ENCODE peak calls at places on chromosomes 3 and 15, in four cellular contexts. K is OCI-LY7, R is transverse colon, J is left lung. P is an unnamed sample. For H3K4me1, the result is how much of the 10 kb centered on the place peaks cover.

GRCh38 chr3:15795563-15796308 is 2.0 kb downstream of the ANKRD28 start:
- DNase-seq in K (peak), J (no peak), R (no peak), P (no peak)

GRCh38 chr15:77138167-77138522 is 67.2 kb upstream of the TSPAN3 start:
- DNase-seq in R (peak), K (no peak), J (no peak), P (no peak)

GRCh38 chr3:120202363-120202762 is 82.7 kb downstream of the GPR156 start:
- DNase-seq in K (no peak), R (no peak), J (no peak), P (no peak)

GRCh38 chr15:93610944-93611343 is 521.9 kb upstream of the RGMA start:
- DNase-seq in K (no peak), R (no peak), J (no peak), P (no peak)

GRCh38 chr15:74769463-74770025 is 12.3 kb upstream of the CSK start:
- DNase-seq in J (peak), K (no peak), R (no peak), P (no peak)

GRCh38 chr3:129028866-129029265 is 27.8 kb downstream of the EFCC1 start:
- DNase-seq in K (no peak), R (no peak), J (peak), P (no peak)

GRCh38 chr3:188583476-188584161 is 429.7 kb downstream of the LPP start:
- DNase-seq in J (no peak), K (peak), R (peak), P (no peak)

GRCh38 chr3:58077586-58078285 is 69.5 kb downstream of the FLNB start:
- DNase-seq in J (no peak), K (no peak), R (no peak), P (no peak)

GRCh38 chr15:27538325-27538724 is 560.8 kb downstream of the OCA2 start:
- DNase-seq in K (no peak), R (no peak), J (no peak), P (no peak)

GRCh38 chr3:195897853-195898415 is 10.4 kb downstream of the TNK2 start:
- DNase-seq in J (peak), K (no peak), R (no peak), P (no peak)

GRCh38 chr3:192033246-192033645 is 572.3 kb downstream of the PYDC2 start:
- DNase-seq in J (no peak), K (no peak), R (no peak), P (no peak)

GRCh38 chr15:38254065-38254883 is 1.6 kb downstream of the SPRED1 start:
- DNase-seq in R (peak), J (no peak), K (peak), P (no peak)

GRCh38 chr15:77528968-77529319 is 103.8 kb downstream of the LINGO1 start:
- DNase-seq in R (no peak), J (no peak), K (no peak), P (peak)

GRCh38 chr3:79846148-79846933 is 78.5 kb upstream of the ROBO1 start:
- DNase-seq in J (no peak), K (peak), R (no peak), P (no peak)

GRCh38 chr3:33637482-33637881 is 80.6 kb downstream of the CLASP2 start:
- DNase-seq in J (no peak), R (no peak), K (no peak), P (no peak)

GRCh38 chr3:157530637-157531300 is 27.6 kb upstream of the VEPH1 start:
- DNase-seq in R (no peak), J (no peak), K (no peak), P (no peak)

GRCh38 chr15:101347454-101347853 is 52.4 kb upstream of the SNRPA1 start:
- DNase-seq in R (no peak), J (no peak), K (no peak), P (no peak)

GRCh38 chr15:72168131-72168825 is 29.3 kb downstream of the GRAMD2A start:
- DNase-seq in K (no peak), J (no peak), R (no peak), P (no peak)

GRCh38 chr3:67486883-67487282 is 167.5 kb downstream of the SUCLG2 start:
- DNase-seq in J (no peak), R (no peak), K (no peak), P (no peak)

GRCh38 chr3:116034071-116034470 is 410.8 kb downstream of the GAP43 start:
- DNase-seq in J (no peak), R (no peak), K (no peak), P (no peak)

GRCh38 chr15:20357139-20358065 is 184.2 kb downstream of the GOLGA6L6 start:
- DNase-seq in R (no peak), J (peak), K (no peak), P (peak)

DNA sequence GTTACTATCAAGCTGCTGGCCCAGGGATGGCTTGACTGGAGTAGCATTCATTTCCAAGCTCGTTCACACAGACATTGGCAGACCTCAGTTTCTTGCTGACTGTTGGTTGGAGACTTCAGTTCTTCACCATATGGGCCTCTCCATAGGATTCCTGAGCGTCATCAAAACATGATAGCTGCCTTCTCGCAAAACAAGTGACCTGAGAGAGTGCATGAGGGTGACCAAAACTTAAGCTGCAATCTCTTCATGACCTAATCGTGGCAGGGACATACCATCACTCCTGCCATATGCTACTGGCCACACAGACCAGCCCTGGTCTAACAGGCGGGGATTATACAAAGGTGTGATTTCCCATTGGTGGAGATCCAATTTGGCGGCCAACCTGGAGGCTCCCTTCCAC is 46.0 kb upstream of the C3orf22 start:
- DNase-seq in R (no peak), K (no peak), J (no peak), P (no peak)
- H3K27ac ChIP-seq in R (no peak), K (no peak), J (no peak), P (no peak)

GRCh38 chr3:109059289-109059688 is 58.6 kb downstream of the MORC1 start:
- DNase-seq in K (peak), J (no peak), R (no peak), P (no peak)

DNA sequence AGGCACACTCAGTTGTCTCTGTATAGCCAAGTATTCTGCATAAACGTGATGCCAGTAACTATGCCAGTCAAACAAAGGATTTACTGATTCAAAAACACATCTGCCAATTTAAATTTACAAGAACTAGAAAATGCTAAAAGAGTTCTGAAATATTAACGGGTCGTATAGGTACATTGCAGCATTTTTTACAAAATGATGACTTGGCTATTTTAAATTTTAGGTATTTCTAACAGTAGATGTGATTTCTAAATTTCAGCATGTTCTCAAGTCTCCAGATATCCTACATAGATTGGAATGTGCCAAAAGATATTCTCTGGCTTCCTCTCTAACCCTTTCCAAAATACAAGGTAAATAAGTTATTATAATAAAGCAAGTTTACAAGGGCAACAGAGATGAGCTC is 60.3 kb downstream of the MORC1 start:
- DNase-seq in J (no peak), K (no peak), R (no peak), P (no peak)
- H3K4me1 ChIP-seq in J (under half), K (under half), R (under half), P (under half)

GRCh38 chr3:172044833-172045585 is 5.6 kb downstream of the FNDC3B start:
- DNase-seq in R (no peak), K (no peak), J (no peak), P (no peak)

GRCh38 chr3:172048599-172048998 is 9.2 kb downstream of the FNDC3B start:
- DNase-seq in R (no peak), J (no peak), K (no peak), P (no peak)

GRCh38 chr3:172047567-172048115 is 8.3 kb downstream of the FNDC3B start:
- DNase-seq in K (no peak), R (no peak), J (no peak), P (no peak)

GRCh38 chr3:172043766-172044165 is 4.4 kb downstream of the FNDC3B start:
- DNase-seq in K (no peak), J (no peak), R (no peak), P (no peak)

DNA sequence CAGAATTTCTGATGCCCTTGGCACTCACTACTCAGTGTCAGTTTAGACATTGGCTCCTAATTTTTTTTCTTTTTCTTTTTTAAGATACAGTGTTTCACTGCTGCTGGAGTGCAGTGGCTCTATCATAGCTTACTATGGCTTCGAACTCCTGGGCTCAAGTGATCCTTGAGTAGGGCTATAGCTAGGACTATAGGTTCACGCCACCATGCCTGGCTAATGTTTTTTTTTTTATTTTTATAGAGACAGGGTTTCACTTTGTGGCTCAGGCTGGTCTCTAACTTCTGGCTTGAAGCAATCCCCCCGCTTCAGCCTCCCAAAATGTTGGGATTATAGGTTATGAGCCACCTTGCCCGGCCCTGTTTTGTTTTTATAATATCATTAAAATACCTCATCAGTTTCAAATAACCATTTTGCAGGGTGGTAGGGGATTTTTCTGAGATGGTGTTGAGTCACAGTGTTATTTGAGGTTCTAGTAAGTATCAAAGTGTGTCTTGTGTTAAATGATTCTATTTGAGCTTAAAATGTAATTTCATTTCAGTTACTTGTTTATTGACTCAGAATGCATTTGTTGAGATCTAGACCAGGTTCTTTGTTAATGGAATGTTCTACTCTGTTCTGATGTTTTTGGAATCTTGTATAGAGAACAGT is 7.0 kb downstream of the FNDC3B start:
- DNase-seq in R (no peak), J (no peak), K (no peak), P (no peak)
- H3K27ac ChIP-seq in R (no peak), J (no peak), K (no peak), P (no peak)

GRCh38 chr15:66786222-66786621 is 84.2 kb downstream of the SMAD6 start:
- DNase-seq in K (no peak), R (no peak), J (no peak), P (no peak)

GRCh38 chr15:66784174-66784573 is 82.1 kb downstream of the SMAD6 start:
- DNase-seq in J (no peak), R (no peak), K (no peak), P (no peak)

GRCh38 chr15:66787472-66787871 is 85.4 kb downstream of the SMAD6 start:
- DNase-seq in J (no peak), K (no peak), R (no peak), P (no peak)

GRCh38 chr15:66786708-66787471 is 84.9 kb downstream of the SMAD6 start:
- DNase-seq in R (no peak), K (no peak), J (no peak), P (peak)

DNA sequence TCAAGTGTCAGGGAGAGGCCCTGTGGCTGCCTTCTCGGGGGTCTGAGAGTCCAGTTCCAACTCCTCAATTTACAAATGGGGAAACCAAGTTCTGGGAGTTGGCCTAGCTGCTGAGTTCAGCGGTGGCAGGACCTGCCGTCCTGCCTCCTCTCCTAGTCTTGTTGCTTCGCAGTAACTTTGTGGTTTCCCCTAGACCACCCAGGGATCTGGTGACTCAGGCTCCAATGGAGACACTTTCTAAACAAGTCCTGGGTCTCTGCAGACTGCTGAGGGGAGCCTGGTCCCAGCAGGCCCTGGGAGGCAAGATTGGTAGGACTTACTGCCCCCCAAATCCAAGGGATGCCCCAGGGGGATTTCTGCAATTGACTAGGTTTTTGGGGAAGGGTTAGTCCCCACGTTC is 83.6 kb downstream of the SMAD6 start:
- DNase-seq in R (no peak), J (no peak), K (no peak), P (no peak)
- H3K4me1 ChIP-seq in R (under half), J (under half), K (under half), P (under half)

GRCh38 chr3:8280161-8280560 is 221.5 kb upstream of the LMCD1 start:
- DNase-seq in R (no peak), J (no peak), K (no peak), P (no peak)

GRCh38 chr3:8282541-8283165 is 219.0 kb upstream of the LMCD1 start:
- DNase-seq in J (no peak), R (no peak), K (no peak), P (no peak)

GRCh38 chr3:8286749-8287148 is 214.9 kb upstream of the LMCD1 start:
- DNase-seq in J (no peak), K (no peak), R (no peak), P (no peak)

GRCh38 chr3:8279476-8279875 is 222.1 kb upstream of the LMCD1 start:
- DNase-seq in K (no peak), J (no peak), R (no peak), P (no peak)

GRCh38 chr3:8283180-8283579 is 218.4 kb upstream of the LMCD1 start:
- DNase-seq in R (no peak), J (no peak), K (no peak), P (no peak)
- H3K27ac ChIP-seq in R (no peak), J (no peak), K (no peak), P (no peak)